ENCODE peak calls at places on chromosomes 16 and 17, in eight cellular contexts. X is HepG2; T is sigmoid colon; A is CD8-positive, alpha-beta memory T cell; D is DND-41; U is heart right ventricle; L is lung; Y is MM.1S. B is an unnamed sample.

GRCh38 chr17:60253048-60253447 is 103.3 kb downstream of the CA4 start:
- DNase-seq in L (no peak), A (no peak), Y (no peak), X (no peak), D (no peak), T (no peak), U (no peak), B (no peak)

GRCh38 chr16:85253127-85253941 is 141.1 kb upstream of the CIBAR2 start:
- DNase-seq in U (peak; percentile 34), T (peak; percentile 78), A (peak; percentile 59), L (peak; percentile 52), D (peak; percentile 60), Y (peak; percentile 18), X (peak; percentile 31), B (peak; percentile 31)

GRCh38 chr17:18877104-18877503 is 19.2 kb downstream of the PRPSAP2 start:
- DNase-seq in A (no peak), T (no peak), L (no peak), X (no peak), U (no peak), D (no peak), Y (no peak), B (no peak)

GRCh38 chr17:927611-928461 is 51.7 kb downstream of the NXN start:
- DNase-seq in D (no peak), X (no peak), L (peak; percentile 53), Y (no peak), U (no peak), A (no peak), T (peak; percentile 82), B (no peak)

GRCh38 chr17:63841350-63842172 is 924 bp downstream of the SMARCD2 start:
- DNase-seq in T (peak; percentile 89), L (peak; percentile 66), U (peak; percentile 59), X (peak; percentile 36), Y (peak; percentile 42), A (no peak), D (peak; percentile 28), B (peak; percentile 82)

GRCh38 chr17:8206536-8206935 is 3.8 kb downstream of the AURKB start:
- DNase-seq in U (no peak), X (no peak), T (no peak), Y (no peak), A (no peak), D (no peak), L (no peak), B (no peak)

GRCh38 chr16:56972403-56972802 is 10.7 kb downstream of the CETP start:
- DNase-seq in L (no peak), D (no peak), U (no peak), Y (no peak), T (no peak), A (no peak), X (no peak), B (no peak)

GRCh38 chr17:74213897-74214386 is 571 bp downstream of the TTYH2 start:
- DNase-seq in U (peak; percentile 63), L (no peak), Y (no peak), T (peak; percentile 80), D (no peak), A (no peak), X (no peak), B (no peak)

GRCh38 chr16:31354394-31355291 is at the start of gene ITGAX:
- DNase-seq in U (peak; percentile 46), L (peak; percentile 74), A (peak; percentile 32), T (no peak), D (peak; percentile 13), Y (no peak), X (no peak), B (peak; percentile 14)

GRCh38 chr17:8807070-8807550 is 7.9 kb upstream of the MFSD6L start:
- DNase-seq in X (no peak), A (no peak), D (no peak), T (no peak), L (no peak), U (no peak), Y (peak; percentile 45), B (no peak)

DNA sequence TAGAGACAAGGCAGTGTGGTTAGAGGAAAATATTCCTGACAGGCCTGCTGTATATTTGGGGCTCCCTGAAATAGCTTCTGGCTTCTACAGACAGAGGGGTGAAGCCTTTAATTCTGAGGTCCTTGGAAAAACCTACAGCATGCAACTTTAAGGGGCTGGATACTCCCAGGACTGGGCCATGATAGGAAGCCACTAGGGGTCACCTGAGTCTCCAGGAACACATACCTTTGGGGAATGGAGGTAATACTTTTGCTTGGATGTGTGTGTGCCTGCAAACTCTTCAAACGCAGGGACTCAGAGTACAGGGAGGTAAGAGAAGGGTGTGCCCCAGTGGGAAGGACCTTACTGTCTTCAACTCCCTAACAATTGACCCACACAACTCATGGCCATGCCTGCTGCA is 4.1 kb downstream of the ASIC2 start:
- DNase-seq in A (no peak), Y (no peak), X (no peak), L (no peak), U (no peak), D (no peak), T (no peak), B (no peak)
- H3K27me3 ChIP-seq in A (peaks cover 3% of the 10 kb centered on the region), Y (peaks cover 20% of the 10 kb centered on the region), X (peaks cover 19% of the 10 kb centered on the region), L (peaks cover 16% of the 10 kb centered on the region), U (peaks cover 53% of the 10 kb centered on the region), D (peaks cover 4% of the 10 kb centered on the region), T (peaks cover 22% of the 10 kb centered on the region), B (peaks cover 10% of the 10 kb centered on the region)

GRCh38 chr17:81889602-81890001 is 1.8 kb downstream of the ALYREF start:
- DNase-seq in A (no peak), X (no peak), U (no peak), L (no peak), D (no peak), T (no peak), Y (no peak), B (no peak)

GRCh38 chr17:81888105-81888987 is 3.0 kb downstream of the ALYREF start:
- DNase-seq in U (no peak), A (no peak), L (no peak), Y (no peak), X (no peak), T (no peak), D (no peak), B (no peak)

GRCh38 chr17:81890447-81891302 is 711 bp downstream of the ALYREF start:
- DNase-seq in T (peak; percentile 62), A (no peak), U (no peak), L (no peak), D (peak; percentile 52), Y (peak; percentile 46), X (no peak), B (no peak)

GRCh38 chr17:81888988-81889595 is 2.3 kb downstream of the ALYREF start:
- DNase-seq in X (no peak), L (no peak), Y (no peak), A (no peak), T (peak; percentile 68), U (peak; percentile 4), D (no peak), B (no peak)

DNA sequence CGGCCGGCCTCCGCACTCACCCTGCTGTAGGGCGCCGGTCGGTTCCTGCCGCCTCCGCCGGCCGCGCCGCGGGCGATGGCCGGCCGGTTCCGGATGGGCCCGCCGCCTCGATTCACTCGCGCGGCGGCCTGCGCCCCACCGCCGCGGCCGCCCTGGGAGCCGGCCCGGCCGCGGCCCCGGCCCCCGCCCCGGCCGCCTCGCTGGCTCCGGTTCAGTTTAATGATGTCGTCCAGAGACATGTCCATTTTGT is 158 bp downstream of the ALYREF start:
- DNase-seq in D (no peak), T (no peak), X (no peak), U (no peak), A (no peak), Y (no peak), L (no peak), B (no peak)
- H3K36me3 ChIP-seq in D (peaks cover 71% of the 10 kb centered on the region), T (peaks cover 32% of the 10 kb centered on the region), X (peaks cover 42% of the 10 kb centered on the region), U (peaks cover 60% of the 10 kb centered on the region), A (peaks cover 36% of the 10 kb centered on the region), Y (peaks cover 26% of the 10 kb centered on the region), L (peaks cover 27% of the 10 kb centered on the region), B (peaks cover 12% of the 10 kb centered on the region)

GRCh38 chr17:79930077-79930785 is 91.0 kb upstream of the CBX4 start:
- DNase-seq in X (no peak), L (no peak), T (no peak), Y (no peak), U (no peak), D (no peak), A (no peak), B (no peak)

GRCh38 chr17:79928502-79929256 is 89.4 kb upstream of the CBX4 start:
- DNase-seq in Y (no peak), L (no peak), T (no peak), D (no peak), X (no peak), A (no peak), U (no peak), B (no peak)

GRCh38 chr17:79927688-79928501 is 88.7 kb upstream of the CBX4 start:
- DNase-seq in D (peak; percentile 33), Y (no peak), A (no peak), X (no peak), U (no peak), T (no peak), L (no peak), B (no peak)

GRCh38 chr17:79930786-79931516 is 91.7 kb upstream of the CBX4 start:
- DNase-seq in A (no peak), Y (no peak), L (no peak), D (no peak), T (no peak), U (no peak), X (no peak), B (no peak)

GRCh38 chr17:79929257-79930076 is 90.2 kb upstream of the CBX4 start:
- DNase-seq in L (no peak), Y (no peak), D (peak; percentile 19), X (no peak), U (no peak), A (no peak), T (no peak), B (no peak)
- H3K27me3 ChIP-seq in L (no peaks in the 10 kb centered on the region), Y (peaks cover 60% of the 10 kb centered on the region), D (no peaks in the 10 kb centered on the region), X (no peaks in the 10 kb centered on the region), U (peaks cover 57% of the 10 kb centered on the region), A (peaks cover 27% of the 10 kb centered on the region), T (peaks cover 37% of the 10 kb centered on the region), B (peaks cover 7% of the 10 kb centered on the region)

GRCh38 chr16:19123535-19124178 is 9.9 kb downstream of the ITPRIPL2 start:
- DNase-seq in Y (no peak), D (no peak), A (no peak), U (no peak), T (no peak), X (peak; percentile 84), L (no peak), B (peak; percentile 96)

GRCh38 chr16:19118938-19119431 is 5.2 kb downstream of the ITPRIPL2 start:
- DNase-seq in X (no peak), A (no peak), U (peak; percentile 68), T (peak; percentile 81), L (peak; percentile 52), D (no peak), Y (no peak), B (no peak)

GRCh38 chr16:19115148-19116021 is 1.6 kb downstream of the ITPRIPL2 start:
- DNase-seq in Y (no peak), D (no peak), U (peak; percentile 39), X (no peak), L (no peak), T (no peak), A (no peak), B (no peak)

GRCh38 chr16:19116711-19117449 is 3.1 kb downstream of the ITPRIPL2 start:
- DNase-seq in L (no peak), Y (no peak), X (no peak), U (no peak), T (no peak), A (no peak), D (no peak), B (no peak)

DNA sequence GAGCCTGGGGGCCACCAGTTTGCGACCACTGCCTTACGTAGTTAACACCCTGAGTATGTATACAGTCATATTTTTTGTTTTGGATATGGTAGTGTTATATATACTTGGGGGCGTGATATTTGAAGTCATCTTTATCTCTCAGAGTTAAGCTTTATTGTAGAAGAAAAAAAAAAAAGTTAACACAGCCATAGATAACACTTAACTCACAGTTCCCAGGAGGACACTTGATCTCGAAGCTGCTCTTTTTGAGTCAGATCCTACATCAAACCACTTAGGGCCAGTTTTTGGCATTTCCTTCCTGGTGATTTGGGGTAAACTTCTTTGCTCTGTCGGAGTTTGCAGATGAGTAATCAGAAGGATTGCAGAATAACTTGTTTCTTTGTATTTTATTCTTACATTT is 5.8 kb downstream of the ITPRIPL2 start:
- DNase-seq in A (no peak), X (no peak), U (no peak), L (no peak), Y (no peak), D (no peak), T (no peak), B (no peak)
- H3K36me3 ChIP-seq in A (no peaks in the 10 kb centered on the region), X (no peaks in the 10 kb centered on the region), U (peaks cover 32% of the 10 kb centered on the region), L (no peaks in the 10 kb centered on the region), Y (no peaks in the 10 kb centered on the region), D (no peaks in the 10 kb centered on the region), T (peaks cover 15% of the 10 kb centered on the region), B (no peaks in the 10 kb centered on the region)